ENCODE peak calls at places on chromosomes 16 and 17, in six cellular contexts. One of them, this sample, is unnamed.

GRCh38 chr17:76074390-76075363 is at the start of gene GALR2:
- DNase-seq in lower leg skin: no peak
- DNase-seq in NCI-H460: no peak
- DNase-seq in GM10248: no peak
- DNase-seq in A549: peak; percentile 30
- DNase-seq in EL: no peak
- DNase-seq in this sample: no peak

GRCh38 chr16:35311475-35311874 is 1852.1 kb downstream of the TP53TG3F start:
- DNase-seq in GM10248: no peak
- DNase-seq in EL: no peak
- DNase-seq in lower leg skin: no peak
- DNase-seq in A549: no peak
- DNase-seq in NCI-H460: no peak
- DNase-seq in this sample: no peak

GRCh38 chr17:16215965-16216316 is 607 bp upstream of the NCOR1 start:
- DNase-seq in EL: no peak
- DNase-seq in GM10248: peak; percentile 38
- DNase-seq in A549: no peak
- DNase-seq in lower leg skin: peak; percentile 87
- DNase-seq in NCI-H460: peak; percentile 24
- DNase-seq in this sample: no peak

GRCh38 chr16:87706278-87707000 is 59.3 kb downstream of the KLHDC4 start:
- DNase-seq in GM10248: no peak
- DNase-seq in EL: no peak
- DNase-seq in A549: no peak
- DNase-seq in lower leg skin: no peak
- DNase-seq in NCI-H460: no peak
- DNase-seq in this sample: no peak

GRCh38 chr16:4594433-4595410 is 20.0 kb downstream of the UBALD1 start:
- DNase-seq in NCI-H460: no peak
- DNase-seq in EL: no peak
- DNase-seq in lower leg skin: no peak
- DNase-seq in GM10248: no peak
- DNase-seq in A549: no peak
- DNase-seq in this sample: no peak

GRCh38 chr16:24668481-24669001 is 60.9 kb upstream of the TNRC6A start:
- DNase-seq in EL: peak; percentile 57
- DNase-seq in A549: no peak
- DNase-seq in lower leg skin: no peak
- DNase-seq in GM10248: no peak
- DNase-seq in NCI-H460: no peak
- DNase-seq in this sample: no peak

GRCh38 chr17:34451313-34451712 is 88.3 kb upstream of the CCL1 start:
- DNase-seq in EL: no peak
- DNase-seq in A549: no peak
- DNase-seq in GM10248: no peak
- DNase-seq in NCI-H460: no peak
- DNase-seq in lower leg skin: no peak
- DNase-seq in this sample: no peak

GRCh38 chr16:47461598-47462266 is 601 bp downstream of the PHKB start:
- DNase-seq in lower leg skin: no peak
- DNase-seq in A549: peak; percentile 53
- DNase-seq in GM10248: peak; percentile 35
- DNase-seq in NCI-H460: peak; percentile 62
- DNase-seq in EL: peak; percentile 48
- DNase-seq in this sample: no peak

GRCh38 chr17:29760279-29760721 is 137.6 kb upstream of the CORO6 start:
- DNase-seq in A549: peak; percentile 14
- DNase-seq in EL: peak; percentile 17
- DNase-seq in NCI-H460: no peak
- DNase-seq in GM10248: peak; percentile 39
- DNase-seq in lower leg skin: no peak
- DNase-seq in this sample: no peak

GRCh38 chr17:42094375-42095069 is 3.8 kb downstream of the ZNF385C start:
- DNase-seq in NCI-H460: no peak
- DNase-seq in GM10248: no peak
- DNase-seq in EL: no peak
- DNase-seq in A549: no peak
- DNase-seq in lower leg skin: no peak
- DNase-seq in this sample: no peak

GRCh38 chr17:79612468-79613194 is 1.8 kb upstream of the RBFOX3 start:
- DNase-seq in EL: peak; percentile 45
- DNase-seq in GM10248: peak; percentile 74
- DNase-seq in A549: peak; percentile 94
- DNase-seq in lower leg skin: no peak
- DNase-seq in NCI-H460: peak; percentile 72
- DNase-seq in this sample: no peak

GRCh38 chr16:11799509-11800384 is 2.7 kb upstream of the ZC3H7A start:
- DNase-seq in EL: no peak
- DNase-seq in lower leg skin: no peak
- DNase-seq in A549: no peak
- DNase-seq in GM10248: no peak
- DNase-seq in NCI-H460: no peak
- DNase-seq in this sample: no peak

GRCh38 chr16:78127130-78127529 is 27.7 kb downstream of the WWOX start:
- DNase-seq in NCI-H460: no peak
- DNase-seq in lower leg skin: no peak
- DNase-seq in EL: no peak
- DNase-seq in A549: no peak
- DNase-seq in GM10248: no peak
- DNase-seq in this sample: no peak

GRCh38 chr17:15263206-15263579 is 1.9 kb downstream of the PMP22 start:
- DNase-seq in EL: peak; percentile 85
- DNase-seq in GM10248: no peak
- DNase-seq in lower leg skin: peak; percentile 98
- DNase-seq in A549: peak; percentile 73
- DNase-seq in NCI-H460: peak; percentile 51
- DNase-seq in this sample: peak; percentile 69

GRCh38 chr16:23072084-23072599 is 77.1 kb downstream of the USP31 start:
- DNase-seq in GM10248: no peak
- DNase-seq in A549: peak; percentile 56
- DNase-seq in EL: peak; percentile 70
- DNase-seq in NCI-H460: peak; percentile 32
- DNase-seq in lower leg skin: no peak
- DNase-seq in this sample: no peak

This sample was measured in T1000.